ENCODE peak calls at places on chromosomes 12 and 14, in seven cellular contexts. K is neuronal stem cell, P is upper lobe of left lung, X is Karpas-422, G is uterus, E is Peyer's patch, U is thoracic aorta. C is an unnamed sample. For H3K4me1 and H3K36me3, the result is how much of the 10 kb centered on the place peaks cover.

GRCh38 chr14:72824051-72824450 is 69.8 kb downstream of the DPF3 start:
- DNase-seq in X (no peak), G (no peak), K (no peak), P (no peak), U (no peak), E (no peak), C (no peak)

GRCh38 chr12:70556179-70556869 is 80.9 kb downstream of the PTPRB start:
- DNase-seq in P (no peak), X (no peak), E (no peak), U (no peak), G (no peak), K (no peak), C (no peak)

GRCh38 chr12:20188930-20189653 is 179.2 kb upstream of the PDE3A start:
- DNase-seq in P (no peak), E (no peak), X (no peak), U (no peak), K (no peak), G (no peak), C (no peak)

GRCh38 chr12:82565982-82566381 is 120.7 kb upstream of the TMTC2 start:
- DNase-seq in K (no peak), G (no peak), U (no peak), P (no peak), E (no peak), X (no peak), C (no peak)

GRCh38 chr14:23483216-23483854 is 13.8 kb downstream of the NGDN start:
- DNase-seq in X (peak), U (no peak), P (no peak), K (peak), G (no peak), E (no peak), C (no peak)

GRCh38 chr14:79044894-79045624 is 874.9 kb downstream of the NRXN3 start:
- DNase-seq in X (no peak), K (no peak), G (peak), U (no peak), E (no peak), P (no peak), C (no peak)

GRCh38 chr12:44574586-44574985 is 301.5 kb downstream of the NELL2 start:
- DNase-seq in G (no peak), E (no peak), X (no peak), P (no peak), K (no peak), U (no peak), C (no peak)

GRCh38 chr14:57486767-57487379 is 6.8 kb downstream of the CCDC198 start:
- DNase-seq in P (no peak), E (no peak), U (no peak), G (no peak), K (peak), X (peak), C (no peak)

GRCh38 chr12:53343978-53344377 is 7.8 kb upstream of the SP7 start:
- DNase-seq in K (no peak), U (no peak), G (no peak), P (no peak), X (no peak), E (no peak), C (no peak)

GRCh38 chr14:81868172-81868571 is 334.5 kb upstream of the SEL1L start:
- DNase-seq in G (no peak), X (no peak), K (no peak), U (no peak), E (no peak), P (no peak), C (no peak)

GRCh38 chr14:32254952-32255679 is 52.0 kb upstream of the RNU6-8 start:
- DNase-seq in U (peak), K (peak), P (peak), X (peak), G (peak), E (peak), C (peak)

GRCh38 chr14:23561873-23562821 is 5.4 kb downstream of the AP1G2 start:
- DNase-seq in P (no peak), K (no peak), E (no peak), U (no peak), G (no peak), X (no peak), C (no peak)

GRCh38 chr12:47602949-47603558 is 102.8 kb downstream of the RPAP3 start:
- DNase-seq in E (no peak), P (no peak), X (no peak), U (no peak), G (no peak), K (no peak), C (no peak)

GRCh38 chr12:52876371-52876770 is 27.6 kb upstream of the KRT78 start:
- DNase-seq in G (no peak), P (peak), U (no peak), X (no peak), E (no peak), K (no peak), C (no peak)

GRCh38 chr12:111420494-111420893 is 14.8 kb downstream of the SH2B3 start:
- DNase-seq in E (no peak), X (no peak), K (no peak), U (no peak), P (no peak), G (no peak), C (no peak)

GRCh38 chr14:67359319-67359774 is 257 bp downstream of the ATP6V1D start:
- DNase-seq in K (no peak), P (peak), X (peak), U (no peak), E (no peak), G (no peak), C (no peak)

GRCh38 chr12:62481843-62482540 is 15.4 kb downstream of the MON2 start:
- DNase-seq in G (no peak), P (no peak), U (no peak), X (no peak), K (no peak), E (no peak), C (no peak)

GRCh38 chr12:52323416-52324067 is 2.3 kb upstream of the KRT83 start:
- DNase-seq in G (no peak), U (no peak), X (no peak), E (no peak), P (peak), K (no peak), C (peak)

GRCh38 chr12:41361791-41362190 is 173.7 kb downstream of the PDZRN4 start:
- DNase-seq in K (no peak), P (no peak), U (no peak), G (no peak), E (no peak), X (no peak), C (no peak)

GRCh38 chr12:4134434-4134762 is 139.2 kb upstream of the CCND2 start:
- DNase-seq in G (no peak), K (no peak), P (no peak), U (no peak), E (no peak), X (no peak), C (no peak)

GRCh38 chr12:52004042-52004648 is 2.6 kb upstream of the TAMALIN start:
- DNase-seq in U (no peak), E (peak), K (no peak), G (peak), P (no peak), X (no peak), C (peak)

GRCh38 chr14:68463705-68464104 is 329.2 kb downstream of the ZFP36L1 start:
- DNase-seq in U (no peak), P (no peak), X (no peak), K (no peak), E (no peak), G (no peak), C (no peak)

GRCh38 chr12:13061377-13061776 is 17.2 kb downstream of the FAM234B start:
- DNase-seq in X (no peak), K (no peak), U (no peak), P (no peak), G (no peak), E (no peak), C (no peak)

GRCh38 chr12:108600702-108601007 is 2.8 kb upstream of the TMEM119 start:
- DNase-seq in X (no peak), U (no peak), E (no peak), K (no peak), P (no peak), G (no peak), C (no peak)

GRCh38 chr14:66233571-66233970 is 252.6 kb upstream of the CCDC196 start:
- DNase-seq in E (no peak), G (no peak), U (no peak), P (no peak), X (no peak), K (no peak), C (no peak)

GRCh38 chr14:35879141-35879648 is 53.1 kb downstream of the BRMS1L start:
- DNase-seq in E (no peak), X (no peak), P (no peak), G (no peak), K (no peak), U (no peak), C (no peak)

GRCh38 chr12:1179128-1179527 is 188.1 kb downstream of the ERC1 start:
- DNase-seq in U (no peak), K (no peak), G (no peak), X (no peak), E (no peak), P (no peak), C (no peak)

GRCh38 chr12:14213542-14213941 is 151.9 kb upstream of the ATF7IP start:
- DNase-seq in G (no peak), E (no peak), K (no peak), X (no peak), P (no peak), U (no peak), C (no peak)

GRCh38 chr12:122965356-122965755 is 907 bp downstream of the ABCB9 start:
- DNase-seq in X (no peak), G (no peak), K (no peak), P (no peak), E (no peak), U (no peak), C (no peak)
- H3K4me3 ChIP-seq in X (peak), G (peak), K (no peak), P (peak), E (no peak), U (peak), C (peak)

GRCh38 chr12:124523071-124523470 is 44.3 kb downstream of the NCOR2 start:
- DNase-seq in G (peak), X (no peak), E (no peak), U (no peak), K (no peak), P (no peak), C (no peak)
- H3K4me1 ChIP-seq in G (under half), X (under half), E (under half), U (under half), K (under half), P (half or more), C (half or more)

GRCh38 chr14:92164958-92165357 is 43.2 kb downstream of the CPSF2 start:
- DNase-seq in X (no peak), P (no peak), E (no peak), G (no peak), K (no peak), U (no peak), C (no peak)
- H3K36me3 ChIP-seq in X (half or more), P (under half), E (under half), G (under half), K (under half), U (under half), C (under half)

GRCh38 chr12:65184858-65185229 is 15.5 kb downstream of the LEMD3 start:
- DNase-seq in E (no peak), U (no peak), K (no peak), G (no peak), X (no peak), P (no peak), C (no peak)

GRCh38 chr12:65187665-65188064 is 18.3 kb downstream of the LEMD3 start:
- DNase-seq in U (no peak), X (no peak), G (no peak), K (no peak), E (no peak), P (no peak), C (no peak)

GRCh38 chr12:65189028-65189718 is 19.8 kb downstream of the LEMD3 start:
- DNase-seq in K (no peak), G (no peak), U (no peak), E (no peak), X (no peak), P (no peak), C (no peak)

GRCh38 chr12:65184176-65184857 is 14.9 kb downstream of the LEMD3 start:
- DNase-seq in X (no peak), U (no peak), P (no peak), K (no peak), G (no peak), E (no peak), C (no peak)

DNA sequence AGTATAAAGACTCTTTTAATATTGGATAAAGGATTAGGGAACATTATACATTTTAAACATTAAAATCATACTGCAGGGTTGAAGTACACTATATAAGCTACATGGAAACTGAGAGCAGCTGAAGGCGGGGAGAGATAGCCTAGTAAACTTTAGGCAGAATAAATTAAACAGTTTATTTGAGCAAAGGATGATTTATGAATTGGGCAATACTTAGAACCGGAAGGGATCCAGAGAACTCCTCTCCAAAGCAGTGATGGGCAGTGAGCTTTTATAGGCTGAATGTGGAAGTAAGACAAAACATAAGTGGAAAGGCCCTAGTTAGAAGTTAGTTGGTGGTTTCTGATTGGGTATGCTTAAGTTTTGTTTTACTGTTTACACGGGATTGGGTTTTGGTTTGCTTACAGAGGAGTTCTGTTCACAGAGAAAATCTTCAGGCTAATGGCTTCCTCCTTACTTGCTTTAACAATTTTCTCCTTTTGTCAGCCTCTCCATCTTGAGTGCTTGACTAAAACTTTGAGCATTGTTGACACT is 18.9 kb downstream of the LEMD3 start:
- DNase-seq in P (no peak), G (no peak), K (no peak), U (no peak), X (no peak), E (no peak), C (no peak)
- H3K4me3 ChIP-seq in P (no peak), G (no peak), K (no peak), U (no peak), X (no peak), E (no peak), C (no peak)

GRCh38 chr14:69617796-69618195 is 6.4 kb downstream of the SUSD6 start:
- DNase-seq in K (no peak), P (no peak), X (no peak), G (no peak), E (no peak), U (no peak), C (no peak)

GRCh38 chr14:69616408-69616773 is 5.0 kb downstream of the SUSD6 start:
- DNase-seq in U (no peak), K (no peak), P (no peak), G (no peak), X (peak), E (no peak), C (no peak)

GRCh38 chr14:69620211-69620611 is 8.8 kb downstream of the SUSD6 start:
- DNase-seq in P (no peak), U (no peak), G (no peak), K (no peak), E (no peak), X (no peak), C (no peak)

GRCh38 chr14:69620981-69621380 is 9.6 kb downstream of the SUSD6 start:
- DNase-seq in G (no peak), X (no peak), K (no peak), U (no peak), E (no peak), P (no peak), C (no peak)

DNA sequence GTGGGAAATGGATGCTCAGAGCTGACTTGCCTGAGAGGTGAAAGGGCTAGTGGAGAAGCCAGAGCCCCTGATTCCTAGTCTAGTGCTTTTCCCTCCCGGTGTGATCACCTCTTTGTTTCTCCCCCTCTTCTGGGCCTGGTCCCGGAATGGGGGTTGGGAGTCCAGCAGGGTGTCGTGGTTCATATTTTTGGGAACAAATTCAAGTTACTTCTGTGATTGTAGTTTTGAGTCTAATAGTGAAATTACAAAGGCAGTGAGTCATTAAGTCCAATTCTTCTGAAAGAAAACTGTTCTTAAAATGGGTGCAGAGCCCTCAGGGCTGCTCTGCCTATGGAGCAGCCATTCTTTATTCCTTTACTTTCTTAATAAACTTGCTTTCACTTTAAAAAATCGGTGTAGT is 7.6 kb downstream of the SUSD6 start:
- DNase-seq in K (no peak), X (no peak), P (no peak), G (peak), E (no peak), U (no peak), C (peak)
- H3K4me1 ChIP-seq in K (under half), X (half or more), P (half or more), G (under half), E (under half), U (half or more), C (half or more)